ENCODE peak calls at places on chromosomes 6 and 20, in nine cellular contexts. K is lower lobe of right lung, B is PC-9, C is brain microvascular endothelial cell, M is H9, T is AG10803, Z is left ventricle myocardium inferior, G is K562, N is cardiac muscle cell. F is an unnamed sample.

GRCh38 chr20:58393299-58393698 is 4.3 kb downstream of the VAPB start:
- DNase-seq in G (no peak), Z (no peak), B (no peak), C (peak), T (peak), K (no peak), N (no peak), M (no peak), F (no peak)

GRCh38 chr6:21891065-21891464 is 297.5 kb downstream of the SOX4 start:
- DNase-seq in G (no peak), C (no peak), B (no peak), Z (no peak), K (no peak), N (no peak), M (peak), T (no peak), F (no peak)

GRCh38 chr6:101083533-101084172 is 202.5 kb upstream of the ASCC3 start:
- DNase-seq in T (peak), M (no peak), K (no peak), B (peak), C (peak), N (no peak), G (no peak), Z (no peak), F (no peak)

GRCh38 chr20:32110173-32110704 is 725 bp downstream of the TM9SF4 start:
- DNase-seq in M (no peak), N (no peak), B (no peak), K (no peak), G (no peak), Z (no peak), T (no peak), C (no peak), F (no peak)

GRCh38 chr6:80280258-80281010 is 174.0 kb downstream of the BCKDHB start:
- DNase-seq in N (no peak), C (peak), B (peak), G (peak), T (peak), Z (no peak), K (no peak), M (no peak), F (no peak)

GRCh38 chr6:167079853-167080297 is 43.0 kb upstream of the CCR6 start:
- DNase-seq in C (no peak), Z (no peak), N (no peak), T (no peak), K (no peak), B (no peak), G (no peak), M (no peak), F (no peak)

GRCh38 chr6:146542881-146543210 is 787 bp upstream of the RAB32 start:
- DNase-seq in Z (no peak), B (no peak), G (no peak), T (no peak), C (no peak), N (no peak), M (no peak), K (no peak), F (no peak)

GRCh38 chr6:292506-293184 is 358 bp downstream of the DUSP22 start:
- DNase-seq in C (no peak), B (no peak), G (peak), T (peak), K (peak), Z (peak), M (peak), N (peak), F (no peak)

GRCh38 chr6:99119109-99120031 is 171.6 kb upstream of the FBXL4 start:
- DNase-seq in K (no peak), M (peak), N (peak), Z (no peak), T (peak), B (no peak), G (peak), C (peak), F (peak)

GRCh38 chr6:106520711-106521367 is 108.5 kb downstream of the RTN4IP1 start:
- DNase-seq in M (no peak), B (no peak), K (peak), G (peak), N (no peak), Z (no peak), C (no peak), T (no peak), F (no peak)

GRCh38 chr6:37807656-37808055 is 11.9 kb upstream of the ZFAND3 start:
- DNase-seq in C (no peak), T (peak), N (no peak), B (no peak), Z (no peak), M (peak), G (no peak), K (no peak), F (no peak)

GRCh38 chr20:3612795-3613560 is 50.2 kb downstream of the GFRA4 start:
- DNase-seq in M (no peak), Z (no peak), B (no peak), C (no peak), K (no peak), T (peak), N (no peak), G (no peak), F (no peak)
- TF ChIP-seq CTCF in M (no peak), Z (no peak), B (no peak), C (no peak), K (no peak), T (peak), N (no peak), G (no peak), F (no peak)

GRCh38 chr20:62624325-62624690 is 18.0 kb upstream of the SLCO4A1 start:
- DNase-seq in Z (no peak), G (no peak), B (no peak), C (no peak), M (no peak), K (no peak), N (no peak), T (no peak), F (no peak)
- TF ChIP-seq CTCF in Z (no peak), G (peak), B (peak), C (no peak), M (peak), K (no peak), N (no peak), T (no peak), F (no peak)

DNA sequence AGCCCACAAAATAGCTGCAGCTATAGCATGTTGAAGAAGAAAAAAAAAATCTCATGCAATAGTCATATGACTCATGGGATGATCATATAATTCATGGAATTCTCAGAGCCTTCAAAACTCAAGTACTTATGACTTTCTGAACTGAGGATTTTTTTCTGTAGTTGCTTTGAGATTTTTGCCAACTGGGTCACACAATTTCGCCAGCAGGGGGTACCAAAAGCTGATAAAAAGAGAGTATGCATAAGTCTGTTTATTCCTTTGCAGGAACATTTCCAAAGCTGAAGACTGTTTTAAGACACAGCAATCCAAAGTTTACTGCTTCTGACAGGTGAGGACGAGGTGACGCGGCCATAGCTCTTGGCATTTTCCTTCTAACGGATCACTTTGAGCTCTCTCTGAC is 586.1 kb upstream of the CHD6 start:
- DNase-seq in N (peak), K (no peak), T (no peak), G (peak), C (no peak), B (no peak), Z (no peak), M (no peak), F (no peak)
- TF ChIP-seq CTCF in N (no peak), K (peak), T (no peak), G (peak), C (no peak), B (peak), Z (peak), M (peak), F (peak)

DNA sequence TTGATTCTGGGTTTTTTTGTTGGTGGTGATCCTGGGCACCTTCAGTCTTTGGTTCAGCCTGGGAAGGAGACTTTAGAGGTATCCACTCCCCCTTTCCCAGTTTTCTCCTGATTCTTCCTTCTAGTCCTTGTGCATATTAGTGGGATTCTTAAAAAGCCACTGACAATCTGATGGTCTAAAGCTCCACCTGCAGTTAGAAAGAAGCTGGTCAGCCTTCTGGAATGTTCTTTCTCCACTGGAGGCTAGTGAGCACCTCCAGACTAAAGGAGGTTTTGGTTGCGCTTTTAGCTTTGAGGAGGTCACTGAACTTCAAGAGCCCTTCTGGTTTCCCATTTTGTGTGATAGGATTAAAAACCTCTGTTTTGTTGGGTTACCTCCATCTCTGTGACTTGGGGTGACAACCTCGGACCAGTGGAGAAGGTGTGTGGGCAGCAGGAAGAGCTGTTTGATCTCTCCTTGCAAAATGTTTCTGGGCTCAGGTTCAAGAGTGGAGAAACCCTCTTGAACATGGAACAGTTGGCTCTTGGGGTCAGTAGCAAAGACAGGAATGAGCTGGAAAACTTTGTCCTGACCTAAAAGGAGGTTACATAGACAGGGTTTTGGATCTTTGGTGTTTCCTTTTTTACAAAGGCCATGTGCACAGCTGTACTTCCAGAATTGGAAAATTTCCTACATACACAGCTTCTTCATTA is 29.0 kb downstream of the JARID2 start:
- DNase-seq in N (no peak), T (no peak), B (peak), K (no peak), M (no peak), G (no peak), C (no peak), Z (no peak), F (no peak)
- TF ChIP-seq CTCF in N (peak), T (peak), B (peak), K (no peak), M (peak), G (peak), C (peak), Z (peak), F (no peak)

DNA sequence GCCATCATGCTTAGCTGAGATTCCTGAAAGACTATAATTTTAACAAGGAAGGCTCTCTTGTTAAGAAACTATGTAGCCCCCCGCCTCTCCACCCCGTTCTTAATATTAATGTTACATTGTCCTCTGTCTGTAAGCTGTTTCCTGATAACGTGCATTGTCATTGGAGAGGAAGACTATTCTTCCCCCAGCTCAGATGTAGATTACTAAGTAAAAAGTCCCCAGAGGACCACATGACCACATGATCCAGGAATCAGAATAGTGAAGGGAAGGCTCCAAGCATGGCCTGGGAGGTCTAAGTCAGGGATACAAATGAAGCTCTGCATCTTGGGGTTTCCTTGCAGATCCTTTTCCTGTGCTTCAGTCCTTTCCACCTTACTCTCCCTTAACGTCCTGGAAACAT is 106.4 kb downstream of the JARID2 start:
- DNase-seq in T (no peak), M (no peak), K (no peak), N (no peak), C (no peak), B (no peak), G (no peak), Z (no peak), F (no peak)
- TF ChIP-seq CTCF in T (no peak), M (no peak), K (no peak), N (no peak), C (no peak), B (no peak), G (no peak), Z (no peak), F (no peak)

GRCh38 chr6:157226761-157227160 is 96.6 kb downstream of the TMEM242 start:
- DNase-seq in C (peak), B (no peak), Z (no peak), N (peak), M (no peak), T (no peak), K (no peak), G (peak), F (no peak)

GRCh38 chr6:157226026-157226639 is 97.2 kb downstream of the TMEM242 start:
- DNase-seq in T (peak), N (no peak), Z (no peak), C (peak), B (no peak), G (no peak), M (no peak), K (no peak), F (no peak)

GRCh38 chr6:157228421-157229218 is 94.7 kb downstream of the TMEM242 start:
- DNase-seq in C (no peak), M (no peak), N (no peak), G (peak), Z (no peak), B (no peak), K (no peak), T (no peak), F (no peak)

GRCh38 chr6:157229219-157229607 is 94.1 kb downstream of the TMEM242 start:
- DNase-seq in M (no peak), K (no peak), B (no peak), Z (no peak), G (no peak), C (no peak), T (no peak), N (no peak), F (no peak)

DNA sequence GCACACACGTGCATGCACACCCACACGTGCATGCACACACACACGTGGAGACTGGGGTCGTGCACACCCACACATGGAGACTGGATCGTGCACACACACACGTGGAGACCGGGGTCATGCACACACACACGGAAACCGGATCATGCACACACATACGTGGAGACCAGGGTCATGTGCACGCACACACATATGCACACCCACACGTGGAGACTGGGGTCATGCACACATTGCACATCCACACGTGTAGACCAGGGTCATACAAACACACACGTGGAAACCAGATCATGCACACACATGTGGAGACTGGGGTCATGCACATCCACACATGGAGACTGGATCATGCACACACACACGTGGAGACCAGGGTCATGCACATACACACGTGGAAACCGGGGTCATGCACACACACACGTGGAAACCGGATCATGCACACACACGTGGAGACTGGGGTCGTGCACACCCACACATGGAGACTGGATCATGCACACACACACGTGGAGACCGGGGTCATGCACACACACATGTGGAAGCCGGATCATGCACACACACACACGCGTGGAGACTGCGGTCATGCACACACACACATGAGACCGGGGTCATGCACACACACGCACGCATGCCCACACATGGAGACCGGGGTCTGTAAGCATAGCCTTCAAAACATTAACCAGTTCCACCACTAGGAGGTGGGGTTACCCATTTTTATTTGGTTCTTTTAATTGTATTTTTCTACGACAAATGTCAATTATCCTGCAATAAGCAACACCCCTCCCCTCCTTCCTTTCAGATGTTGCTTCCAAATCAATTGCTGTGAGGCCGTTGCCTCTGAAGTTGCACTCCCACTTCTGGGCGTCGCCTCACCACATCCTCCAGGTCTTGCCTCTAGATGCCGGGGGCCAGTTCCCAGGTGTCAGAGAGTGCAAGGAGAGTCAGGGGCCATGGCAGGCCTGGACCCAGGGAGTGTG is 95.8 kb downstream of the TMEM242 start:
- DNase-seq in K (no peak), B (no peak), C (peak), M (no peak), G (peak), Z (no peak), T (no peak), N (no peak), F (no peak)
- TF ChIP-seq CTCF in K (no peak), B (peak), C (peak), M (peak), G (peak), Z (peak), T (peak), N (peak), F (peak)

DNA sequence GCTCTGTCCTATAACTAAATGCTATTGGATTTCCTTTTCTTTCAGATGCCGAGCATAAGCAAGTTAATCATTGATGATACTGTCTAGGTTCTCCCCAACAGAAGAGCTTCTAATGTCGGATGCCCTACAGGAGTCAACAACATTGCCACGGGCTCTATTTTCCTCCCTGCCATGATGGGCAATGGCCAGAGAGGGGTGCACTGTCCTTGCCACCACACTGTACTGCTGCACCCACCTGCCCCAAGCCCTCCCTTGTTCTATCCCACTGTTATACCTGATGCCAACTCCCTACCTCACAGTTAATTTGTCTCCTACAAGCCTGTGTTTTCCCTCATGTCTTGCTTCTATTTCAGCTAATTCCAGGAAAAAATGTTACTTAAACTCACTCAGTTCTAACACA is 773.6 kb upstream of the CHD6 start:
- DNase-seq in K (no peak), B (no peak), Z (no peak), N (no peak), M (no peak), C (no peak), T (no peak), G (no peak), F (no peak)
- TF ChIP-seq CTCF in K (no peak), B (no peak), Z (no peak), N (no peak), M (peak), C (no peak), T (no peak), G (no peak), F (no peak)